ENCODE peak calls at places on chromosomes 5 and 9, in six cellular contexts. G is AG04449, B is AG04450, V is fibroblast of lung, Y is Panc1, Q is astrocyte of the spinal cord. F is an unnamed sample.

GRCh38 chr5:59236996-59237395 is 654.1 kb downstream of the RAB3C start:
- DNase-seq in G (no peak), B (no peak), V (peak; percentile 20), Y (no peak), Q (peak; percentile 62), F (peak; percentile 82)

GRCh38 chr5:131264453-131265200 is 774 bp downstream of the CDC42SE2 start:
- DNase-seq in G (no peak), B (no peak), V (no peak), Y (no peak), Q (peak; percentile 31), F (peak; percentile 48)

GRCh38 chr9:72539824-72540347 is 18.5 kb downstream of the TMC1 start:
- DNase-seq in G (no peak), B (no peak), V (no peak), Y (no peak), Q (no peak), F (no peak)

GRCh38 chr9:136485651-136486050 is 2.8 kb upstream of the SEC16A start:
- DNase-seq in G (no peak), B (no peak), V (no peak), Y (no peak), Q (no peak), F (no peak)

GRCh38 chr9:36470891-36471290 is 70.8 kb upstream of the RNF38 start:
- DNase-seq in G (no peak), B (peak; percentile 33), V (peak; percentile 78), Y (no peak), Q (peak; percentile 64), F (peak; percentile 86)

GRCh38 chr9:73093016-73093739 is 58.5 kb upstream of the ANXA1 start:
- DNase-seq in G (no peak), B (no peak), V (no peak), Y (no peak), Q (no peak), F (no peak)

GRCh38 chr5:150596313-150596712 is 44.1 kb upstream of the SYNPO start:
- DNase-seq in G (no peak), B (no peak), V (no peak), Y (no peak), Q (no peak), F (no peak)

GRCh38 chr9:108673386-108673785 is 182.4 kb downstream of the ACTL7B start:
- DNase-seq in G (no peak), B (no peak), V (no peak), Y (no peak), Q (no peak), F (no peak)

GRCh38 chr5:150097152-150097551 is 10.8 kb upstream of the CSF1R start:
- DNase-seq in G (no peak), B (no peak), V (no peak), Y (no peak), Q (no peak), F (no peak)

GRCh38 chr5:95816803-95817202 is 5.7 kb downstream of the GLRX start:
- DNase-seq in G (no peak), B (no peak), V (no peak), Y (no peak), Q (no peak), F (no peak)

GRCh38 chr5:90894866-90895420 is 336.3 kb downstream of the ADGRV1 start:
- DNase-seq in G (no peak), B (no peak), V (no peak), Y (no peak), Q (no peak), F (no peak)

GRCh38 chr9:88746744-88747398 is 211.9 kb downstream of the NXNL2 start:
- DNase-seq in G (no peak), B (no peak), V (no peak), Y (no peak), Q (no peak), F (peak; percentile 62)

GRCh38 chr5:42360061-42360460 is 63.2 kb upstream of the GHR start:
- DNase-seq in G (no peak), B (no peak), V (peak; percentile 90), Y (no peak), Q (peak; percentile 56), F (peak; percentile 47)

GRCh38 chr5:96157841-96158291 is 196.2 kb upstream of the ELL2 start:
- DNase-seq in G (no peak), B (no peak), V (no peak), Y (no peak), Q (no peak), F (no peak)

GRCh38 chr5:124337996-124338395 is 408.4 kb downstream of the ZNF608 start:
- DNase-seq in G (no peak), B (no peak), V (peak; percentile 6), Y (no peak), Q (no peak), F (peak; percentile 43)

GRCh38 chr9:26770821-26771220 is 121.8 kb downstream of the CAAP1 start:
- DNase-seq in G (no peak), B (no peak), V (no peak), Y (no peak), Q (no peak), F (no peak)

GRCh38 chr5:141788296-141788980 is 89.8 kb downstream of the PCDH1 start:
- DNase-seq in G (no peak), B (no peak), V (no peak), Y (no peak), Q (no peak), F (no peak)
- TF ChIP-seq CTCF in G (no peak), B (no peak), V (no peak), Y (no peak), Q (no peak), F (no peak)

GRCh38 chr9:84368593-84368992 is 28.0 kb upstream of the SLC28A3 start:
- DNase-seq in G (no peak), B (no peak), V (no peak), Y (no peak), Q (no peak), F (no peak)

GRCh38 chr9:84375954-84376353 is 35.4 kb upstream of the SLC28A3 start:
- DNase-seq in G (no peak), B (no peak), V (no peak), Y (no peak), Q (no peak), F (no peak)

GRCh38 chr9:84374516-84374915 is 34.0 kb upstream of the SLC28A3 start:
- DNase-seq in G (no peak), B (no peak), V (no peak), Y (no peak), Q (no peak), F (peak; percentile 46)

GRCh38 chr9:84373975-84374374 is 33.4 kb upstream of the SLC28A3 start:
- DNase-seq in G (no peak), B (no peak), V (no peak), Y (no peak), Q (no peak), F (no peak)

DNA sequence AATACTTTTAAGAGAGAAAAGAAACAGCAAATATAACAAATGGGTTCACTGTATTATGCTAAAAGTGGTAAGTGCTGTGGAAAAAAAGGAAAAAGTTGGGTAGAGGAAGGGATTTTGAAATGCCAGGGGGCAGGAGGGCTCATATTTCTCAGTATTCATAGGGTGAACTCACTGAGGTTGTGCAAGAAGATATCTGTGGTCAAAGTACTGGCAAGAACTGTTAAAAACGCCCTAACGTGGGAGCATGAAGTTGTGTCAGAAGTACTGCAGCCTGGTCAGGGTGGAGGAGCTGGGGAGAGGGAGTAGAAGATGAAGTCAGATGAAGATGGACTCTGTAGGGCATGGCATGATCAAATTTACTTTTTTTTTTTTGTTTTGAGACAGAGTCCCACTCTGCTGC is 31.2 kb upstream of the SLC28A3 start:
- DNase-seq in G (peak; percentile 82), B (peak; percentile 50), V (peak; percentile 91), Y (no peak), Q (peak; percentile 66), F (peak; percentile 97)
- H3K4me3 ChIP-seq in G (no peak overlapping the region), B (no peak overlapping the region), V (no peak overlapping the region), Y (no peak overlapping the region), Q (no peak overlapping the region), F (no peak overlapping the region)

GRCh38 chr5:37248970-37249819 is at the start of gene CPLANE1:
- DNase-seq in G (no peak), B (peak; percentile 29), V (peak; percentile 79), Y (peak; percentile 15), Q (peak; percentile 83), F (peak; percentile 84)
- TF ChIP-seq CTCF in G (no peak), B (no peak), V (no peak), Y (no peak), Q (no peak), F (no peak)

DNA sequence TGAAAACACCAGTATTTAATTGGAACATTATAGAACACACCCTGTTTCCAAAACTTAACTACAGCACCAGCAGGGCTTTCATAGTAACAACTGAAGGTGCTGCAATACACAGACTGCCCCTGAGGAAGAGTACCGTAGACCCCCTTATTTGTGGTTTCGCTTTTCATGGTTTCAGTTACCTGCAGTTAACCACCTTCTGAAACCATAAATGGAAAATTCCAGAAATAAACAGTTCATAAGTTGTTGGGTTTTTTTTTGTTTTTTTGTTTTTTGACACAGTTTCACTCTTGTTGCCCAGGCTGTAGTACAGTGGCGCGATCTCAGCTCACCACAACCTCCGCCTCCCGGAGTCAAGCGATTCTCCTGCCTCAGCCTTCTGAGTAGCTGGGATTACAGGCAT is 9.5 kb upstream of the GLDC start:
- DNase-seq in G (no peak), B (no peak), V (no peak), Y (no peak), Q (no peak), F (no peak)
- H3K4me3 ChIP-seq in G (no peak overlapping the region), B (no peak overlapping the region), V (no peak overlapping the region), Y (no peak overlapping the region), Q (no peak overlapping the region), F (no peak overlapping the region)

DNA sequence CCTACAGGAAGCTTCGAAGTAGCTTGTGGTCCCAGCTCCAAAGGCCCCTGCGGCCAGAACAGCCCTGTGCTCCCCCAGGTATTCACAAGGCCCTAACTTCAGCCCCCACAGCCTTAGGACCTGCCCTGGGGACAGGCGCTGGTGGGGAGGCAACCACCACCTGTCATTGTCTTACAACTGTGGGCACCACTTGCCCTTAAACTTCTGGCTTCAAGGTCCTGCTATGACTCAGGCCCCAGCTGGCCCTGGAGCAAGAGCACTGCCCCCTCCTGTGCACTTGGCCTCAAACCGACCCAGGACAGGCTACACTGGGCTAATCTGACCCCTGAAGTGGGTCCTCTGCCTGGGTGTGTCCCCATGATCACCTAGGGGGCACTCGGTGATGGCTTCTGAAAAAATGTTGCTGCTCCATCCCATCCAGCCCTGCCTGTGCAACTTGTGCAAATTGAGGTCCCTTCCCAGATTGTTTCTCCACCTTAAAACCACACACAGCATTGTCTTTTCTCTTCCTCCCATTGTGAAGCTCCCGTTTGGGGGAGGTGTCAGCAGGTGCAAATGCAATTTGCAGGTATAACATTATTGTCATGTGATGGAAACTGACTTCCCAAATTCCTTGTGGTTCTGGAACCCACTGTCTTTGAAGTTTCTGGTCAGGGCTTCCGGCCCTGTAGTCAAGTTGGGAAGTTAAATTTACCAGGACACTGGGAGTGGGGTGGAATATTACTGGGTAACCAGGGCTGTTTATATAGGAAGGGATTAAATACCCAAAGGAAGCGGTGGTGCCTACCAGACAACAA is 1.1 kb upstream of the PROB1 start:
- DNase-seq in G (no peak), B (no peak), V (no peak), Y (no peak), Q (no peak), F (no peak)
- TF ChIP-seq CTCF in G (no peak), B (peak; percentile 6), V (no peak), Y (no peak), Q (no peak), F (no peak)

GRCh38 chr5:64506567-64507321 is 929 bp downstream of the RGS7BP start:
- DNase-seq in G (no peak), B (no peak), V (no peak), Y (no peak), Q (no peak), F (no peak)
- H3K4me3 ChIP-seq in G (peak overlapping the region; percentile 40), B (no peak overlapping the region), V (peak overlapping the region; percentile 50), Y (peak overlapping the region; percentile 25), Q (peak overlapping the region; percentile 31), F (peak overlapping the region; percentile 51)

F was measured in choroid plexus epithelial cell.